ENCODE peak calls at places on chromosomes 11 and 22, in six cellular contexts. D is progenitor cell of endocrine pancreas, J is A549, T is cardiac muscle cell, G is fibroblast of the aortic adventitia, Y is mucosa of descending colon. F is an unnamed sample.

GRCh38 chr11:47342036-47342803 is 10.3 kb downstream of the MYBPC3 start:
- DNase-seq in D (no peak), J (no peak), T (no peak), G (no peak), Y (no peak), F (no peak)

GRCh38 chr11:73227571-73228211 is 9.6 kb downstream of the P2RY2 start:
- DNase-seq in D (peak), J (no peak), T (no peak), G (no peak), Y (peak), F (no peak)

GRCh38 chr11:1300569-1301187 is 8.8 kb downstream of the TOLLIP start:
- DNase-seq in D (peak), J (no peak), T (no peak), G (no peak), Y (no peak), F (peak)

GRCh38 chr11:2342981-2343380 is 34.1 kb upstream of the CD81 start:
- DNase-seq in D (no peak), J (no peak), T (no peak), G (no peak), Y (no peak), F (peak)

GRCh38 chr11:129691154-129691553 is 124.5 kb upstream of the TMEM45B start:
- DNase-seq in D (no peak), J (no peak), T (no peak), G (no peak), Y (no peak), F (no peak)

GRCh38 chr11:69587454-69588081 is 53.4 kb upstream of the CCND1 start:
- DNase-seq in D (no peak), J (peak), T (no peak), G (peak), Y (no peak), F (no peak)

GRCh38 chr11:128548655-128549255 is 38.6 kb downstream of the ETS1 start:
- DNase-seq in D (no peak), J (no peak), T (peak), G (no peak), Y (peak), F (peak)

GRCh38 chr22:31618471-31619176 is 43.4 kb downstream of the PISD start:
- DNase-seq in D (no peak), J (no peak), T (no peak), G (no peak), Y (no peak), F (no peak)

GRCh38 chr11:69295995-69296889 is 2.3 kb downstream of the MYEOV start:
- DNase-seq in D (no peak), J (no peak), T (no peak), G (peak), Y (peak), F (no peak)

GRCh38 chr11:2375341-2375853 is 1.7 kb upstream of the CD81 start:
- DNase-seq in D (no peak), J (no peak), T (peak), G (no peak), Y (no peak), F (no peak)

GRCh38 chr11:15936011-15936410 is 420.3 kb downstream of the SOX6 start:
- DNase-seq in D (no peak), J (no peak), T (no peak), G (no peak), Y (no peak), F (no peak)

GRCh38 chr11:36150986-36151385 is 138.2 kb downstream of the COMMD9 start:
- DNase-seq in D (no peak), J (no peak), T (no peak), G (peak), Y (no peak), F (no peak)

GRCh38 chr11:36151933-36152580 is 137.2 kb downstream of the COMMD9 start:
- DNase-seq in D (no peak), J (no peak), T (no peak), G (peak), Y (no peak), F (no peak)

GRCh38 chr11:36147491-36147890 is 141.7 kb downstream of the COMMD9 start:
- DNase-seq in D (no peak), J (no peak), T (no peak), G (no peak), Y (no peak), F (no peak)

GRCh38 chr11:36148701-36149100 is 140.5 kb downstream of the COMMD9 start:
- DNase-seq in D (no peak), J (no peak), T (no peak), G (no peak), Y (no peak), F (no peak)

DNA sequence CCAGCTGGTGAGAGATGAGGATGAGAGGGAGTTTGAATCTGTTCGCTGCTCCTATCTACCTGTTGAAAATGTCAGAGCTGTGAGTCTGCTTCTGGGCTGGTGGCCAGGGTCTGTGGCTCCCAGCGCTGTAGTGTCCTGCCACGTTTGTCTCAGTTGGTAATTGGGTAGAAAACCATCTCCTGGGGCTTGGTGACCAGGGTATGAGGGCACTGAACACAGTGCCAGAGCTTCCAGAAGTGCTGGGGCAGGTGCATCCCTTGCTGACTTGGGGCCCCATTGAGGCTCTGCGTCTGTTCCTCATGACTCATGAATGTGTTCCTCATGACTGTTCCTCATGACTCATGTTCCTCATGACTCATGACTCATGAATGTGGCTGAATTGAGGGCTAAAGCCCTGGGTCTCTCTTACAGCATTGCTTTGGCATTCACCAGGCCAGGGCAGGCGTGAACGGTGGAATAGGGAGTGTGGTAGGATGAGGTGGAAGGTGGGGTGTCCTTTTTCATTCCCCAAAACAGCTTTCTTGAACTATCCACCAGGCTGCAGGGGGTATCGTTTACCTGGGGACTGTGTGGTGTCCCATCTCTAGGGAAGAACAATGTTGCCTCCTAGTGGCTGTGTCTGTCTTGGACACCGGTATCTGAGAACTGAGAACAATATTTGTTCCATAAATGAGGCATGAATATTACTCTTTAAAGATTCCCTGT is 139.5 kb downstream of the COMMD9 start:
- DNase-seq in D (no peak), J (peak), T (peak), G (peak), Y (peak), F (peak)
- TF ChIP-seq CTCF in D (peak), J (peak), T (peak), G (peak), Y (no peak), F (peak)

DNA sequence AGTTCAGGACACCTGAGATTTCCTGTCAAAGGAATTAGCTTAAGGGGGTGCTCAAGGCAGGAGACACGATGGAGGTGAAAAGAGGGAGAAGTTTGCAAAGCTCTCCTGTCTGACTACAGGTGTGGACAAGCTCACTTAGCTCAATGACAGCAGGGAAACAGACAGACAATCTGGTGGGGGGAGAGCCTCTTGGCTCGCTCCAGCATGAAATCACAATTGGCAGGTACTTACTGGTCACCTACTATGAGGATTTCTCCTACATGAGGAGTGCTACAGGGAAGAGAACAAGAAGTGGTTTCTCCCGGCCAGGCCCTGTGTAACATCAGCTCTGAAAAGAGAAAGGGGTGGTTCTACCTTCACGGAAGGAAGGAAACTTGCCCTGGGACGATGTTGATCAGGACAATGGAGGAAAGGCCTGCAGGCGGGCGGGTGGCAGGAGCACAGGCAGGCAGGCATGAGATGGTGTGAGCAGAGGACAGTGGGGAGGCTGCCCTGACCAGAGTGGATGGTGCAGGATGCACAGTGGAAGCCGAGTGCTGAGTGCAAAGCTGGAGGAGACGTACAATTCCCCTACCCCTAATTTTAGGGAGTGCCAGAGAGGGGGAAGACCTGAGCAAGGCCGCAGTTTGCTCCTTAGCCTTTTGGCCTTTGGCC is 57.9 kb upstream of the CRTAM start:
- DNase-seq in D (no peak), J (no peak), T (no peak), G (no peak), Y (no peak), F (no peak)
- TF ChIP-seq CTCF in D (no peak), J (no peak), T (no peak), G (no peak), Y (no peak), F (no peak)

DNA sequence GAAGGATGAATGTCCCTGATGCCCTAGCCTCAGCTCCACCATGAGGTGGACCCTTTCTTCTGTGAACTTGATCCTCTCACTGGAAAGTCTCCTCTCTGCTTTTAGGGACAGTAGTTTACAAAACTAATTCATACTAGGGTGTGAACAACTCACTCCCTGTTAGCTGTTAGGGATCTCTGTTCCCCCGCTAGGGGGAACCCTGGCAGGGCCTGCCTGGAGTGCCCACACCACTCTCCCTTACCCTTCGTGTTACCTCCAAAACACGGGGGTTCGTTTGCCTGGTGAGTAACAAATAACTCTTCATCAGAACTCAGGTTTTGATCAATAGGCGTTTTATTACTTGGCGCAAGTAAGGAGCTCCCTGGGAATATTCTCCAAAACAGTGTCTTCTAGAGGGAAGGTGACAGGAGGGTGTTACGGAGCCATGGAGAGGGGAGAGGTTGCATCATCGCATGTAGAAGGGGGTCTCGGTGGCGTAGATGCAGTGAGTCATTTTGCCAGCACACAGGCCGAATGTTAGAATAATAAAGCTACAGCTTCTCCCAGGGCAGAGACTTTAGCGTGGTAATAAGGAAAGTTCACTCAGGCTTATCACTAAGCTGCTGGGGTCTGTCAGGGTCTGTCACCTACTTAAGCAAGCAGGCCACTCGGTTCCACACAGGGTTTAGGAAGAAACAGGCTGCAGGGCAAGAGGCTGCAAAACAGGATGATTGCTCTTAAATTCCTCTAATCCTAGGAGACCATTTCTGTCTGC is 45.8 kb downstream of the C11orf96 start:
- DNase-seq in D (no peak), J (no peak), T (peak), G (peak), Y (no peak), F (no peak)
- TF ChIP-seq CTCF in D (no peak), J (no peak), T (peak), G (peak), Y (no peak), F (peak)

GRCh38 chr22:28889625-28890024 is 6.3 kb downstream of the ZNRF3 start:
- DNase-seq in D (no peak), J (no peak), T (no peak), G (no peak), Y (no peak), F (no peak)
- TF ChIP-seq CTCF in D (no peak), J (no peak), T (no peak), G (no peak), Y (no peak), F (no peak)

GRCh38 chr11:103863497-103863896 is 172.9 kb upstream of the DDI1 start:
- DNase-seq in D (no peak), J (no peak), T (no peak), G (peak), Y (no peak), F (no peak)

GRCh38 chr11:103862049-103862826 is 174.2 kb upstream of the DDI1 start:
- DNase-seq in D (no peak), J (no peak), T (no peak), G (no peak), Y (no peak), F (no peak)

GRCh38 chr11:103867481-103867880 is 169.0 kb upstream of the DDI1 start:
- DNase-seq in D (no peak), J (no peak), T (no peak), G (no peak), Y (no peak), F (no peak)

GRCh38 chr11:103862827-103863213 is 173.6 kb upstream of the DDI1 start:
- DNase-seq in D (no peak), J (no peak), T (no peak), G (no peak), Y (no peak), F (no peak)
- TF ChIP-seq CTCF in D (no peak), J (no peak), T (no peak), G (no peak), Y (no peak), F (no peak)

DNA sequence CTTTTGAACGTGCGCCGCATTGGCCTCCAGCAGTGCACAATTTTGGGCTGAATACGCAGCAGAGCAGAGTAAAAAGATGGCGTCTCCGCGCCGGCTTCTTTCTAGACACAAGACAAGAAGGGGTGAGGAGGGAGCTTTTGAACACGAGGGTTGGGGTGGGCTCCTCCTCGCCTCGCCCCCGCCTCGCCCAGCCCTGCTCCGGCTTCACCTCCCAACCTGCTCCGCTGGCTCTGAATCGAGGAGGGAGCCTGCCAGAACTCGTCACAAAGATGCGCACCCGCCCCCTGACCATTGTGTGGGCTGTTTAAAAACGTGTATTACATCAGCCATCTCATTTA is 119.0 kb downstream of the MPPED1 start:
- DNase-seq in D (no peak), J (no peak), T (no peak), G (no peak), Y (no peak), F (no peak)
- TF ChIP-seq CTCF in D (no peak), J (no peak), T (no peak), G (no peak), Y (no peak), F (no peak)